ENCODE peak calls at places on chromosomes 13 and 19, in five cellular contexts. H is H9, F is neuronal stem cell, P is mesendoderm, Y is IMR-90. N is an unnamed sample.

GRCh38 chr13:75384881-75385707 is 96.9 kb downstream of the TBC1D4 start:
- DNase-seq in H (no peak), Y (no peak), P (no peak), F (no peak), N (no peak)

GRCh38 chr19:3094638-3095374 is 644 bp downstream of the GNA11 start:
- DNase-seq in F (no peak), P (no peak), H (no peak), Y (peak; percentile 17), N (peak; percentile 29)

GRCh38 chr13:47661076-47661475 is 340.0 kb downstream of the SUCLA2 start:
- DNase-seq in P (no peak), F (no peak), H (no peak), Y (peak; percentile 85), N (peak; percentile 69)

GRCh38 chr13:109840201-109840892 is 54.0 kb upstream of the IRS2 start:
- DNase-seq in Y (peak; percentile 56), H (no peak), F (peak; percentile 32), P (peak; percentile 40), N (peak; percentile 52)

GRCh38 chr13:29801737-29802305 is 48.6 kb downstream of the UBL3 start:
- DNase-seq in P (peak; percentile 64), H (no peak), Y (peak; percentile 20), F (no peak), N (no peak)

GRCh38 chr13:40666905-40667621 is 622 bp upstream of the FOXO1 start:
- DNase-seq in P (peak; percentile 78), F (peak; percentile 69), H (no peak), Y (no peak), N (peak; percentile 72)

GRCh38 chr13:109744512-109745051 is 41.8 kb downstream of the IRS2 start:
- DNase-seq in H (no peak), P (no peak), F (no peak), Y (peak; percentile 92), N (peak; percentile 96)

GRCh38 chr13:19158006-19158405 is 23.6 kb downstream of the TUBA3C start:
- DNase-seq in P (no peak), F (no peak), Y (no peak), H (no peak), N (no peak)

GRCh38 chr19:10408511-10409291 is 5.4 kb upstream of the CDC37 start:
- DNase-seq in Y (no peak), P (no peak), H (no peak), F (no peak), N (no peak)

GRCh38 chr13:35984776-35985453 is 146.3 kb downstream of the DCLK1 start:
- DNase-seq in Y (no peak), F (peak; percentile 15), P (peak; percentile 81), H (peak; percentile 64), N (no peak)

GRCh38 chr19:52987221-52987620 is 24.5 kb upstream of the ZNF816 start:
- DNase-seq in H (no peak), P (no peak), F (no peak), Y (no peak), N (no peak)

GRCh38 chr13:105796081-105796480 is 739.4 kb downstream of the EFNB2 start:
- DNase-seq in P (no peak), H (no peak), F (no peak), Y (no peak), N (no peak)

GRCh38 chr13:37652596-37652995 is 54.0 kb upstream of the POSTN start:
- DNase-seq in H (no peak), P (no peak), F (no peak), Y (peak; percentile 58), N (no peak)

GRCh38 chr13:109647046-109647445 is 139.3 kb downstream of the IRS2 start:
- DNase-seq in H (no peak), F (no peak), Y (no peak), P (no peak), N (peak; percentile 28)

GRCh38 chr19:40714519-40715299 is 2.0 kb downstream of the COQ8B start:
- DNase-seq in F (peak; percentile 91), P (peak; percentile 93), Y (peak; percentile 89), H (peak; percentile 96), N (peak; percentile 95)

GRCh38 chr19:7685546-7686445 is 5.2 kb downstream of the TRAPPC5 start:
- DNase-seq in Y (no peak), H (no peak), F (no peak), P (no peak), N (no peak)

GRCh38 chr19:58566989-58567388 is 6.1 kb downstream of the MZF1 start:
- DNase-seq in Y (no peak), F (no peak), P (no peak), H (no peak), N (no peak)

GRCh38 chr19:47143322-47144073 is 12.9 kb downstream of the SAE1 start:
- DNase-seq in H (no peak), Y (no peak), F (no peak), P (no peak), N (no peak)

GRCh38 chr13:35978607-35979316 is 152.4 kb downstream of the DCLK1 start:
- DNase-seq in H (no peak), F (peak; percentile 68), Y (peak; percentile 69), P (peak; percentile 67), N (peak; percentile 52)

GRCh38 chr19:12675940-12676339 is 5.7 kb downstream of the DHPS start:
- DNase-seq in Y (no peak), P (no peak), F (no peak), H (no peak), N (no peak)

GRCh38 chr13:95636853-95637252 is 7.7 kb downstream of the DZIP1 start:
- DNase-seq in H (no peak), F (no peak), P (no peak), Y (no peak), N (no peak)

GRCh38 chr19:38265213-38265861 is 964 bp downstream of the SPINT2 start:
- DNase-seq in F (no peak), P (peak; percentile 72), H (no peak), Y (no peak), N (no peak)

GRCh38 chr13:74290324-74290773 is 156.1 kb upstream of the KLF12 start:
- DNase-seq in H (peak; percentile 79), F (peak; percentile 54), Y (peak; percentile 79), P (peak; percentile 97), N (peak; percentile 61)

GRCh38 chr19:3520166-3521103 is 14.3 kb downstream of the FZR1 start:
- DNase-seq in P (peak; percentile 60), F (no peak), Y (no peak), H (peak; percentile 72), N (no peak)

GRCh38 chr19:18796239-18796638 is 5.1 kb upstream of the COMP start:
- DNase-seq in H (no peak), P (no peak), Y (no peak), F (no peak), N (no peak)

GRCh38 chr19:35483089-35483488 is 7.2 kb downstream of the KRTDAP start:
- DNase-seq in Y (no peak), F (no peak), H (no peak), P (no peak), N (no peak)

GRCh38 chr13:44425041-44425814 is 51.6 kb downstream of the SERP2 start:
- DNase-seq in H (no peak), Y (no peak), P (no peak), F (no peak), N (peak; percentile 63)

GRCh38 chr13:44423824-44424223 is 50.2 kb downstream of the SERP2 start:
- DNase-seq in Y (no peak), H (no peak), P (no peak), F (no peak), N (no peak)

GRCh38 chr13:44421853-44422525 is 48.4 kb downstream of the SERP2 start:
- DNase-seq in P (no peak), Y (no peak), H (no peak), F (no peak), N (no peak)

GRCh38 chr13:44420376-44421220 is 47.0 kb downstream of the SERP2 start:
- DNase-seq in P (peak; percentile 51), Y (no peak), F (no peak), H (no peak), N (no peak)

DNA sequence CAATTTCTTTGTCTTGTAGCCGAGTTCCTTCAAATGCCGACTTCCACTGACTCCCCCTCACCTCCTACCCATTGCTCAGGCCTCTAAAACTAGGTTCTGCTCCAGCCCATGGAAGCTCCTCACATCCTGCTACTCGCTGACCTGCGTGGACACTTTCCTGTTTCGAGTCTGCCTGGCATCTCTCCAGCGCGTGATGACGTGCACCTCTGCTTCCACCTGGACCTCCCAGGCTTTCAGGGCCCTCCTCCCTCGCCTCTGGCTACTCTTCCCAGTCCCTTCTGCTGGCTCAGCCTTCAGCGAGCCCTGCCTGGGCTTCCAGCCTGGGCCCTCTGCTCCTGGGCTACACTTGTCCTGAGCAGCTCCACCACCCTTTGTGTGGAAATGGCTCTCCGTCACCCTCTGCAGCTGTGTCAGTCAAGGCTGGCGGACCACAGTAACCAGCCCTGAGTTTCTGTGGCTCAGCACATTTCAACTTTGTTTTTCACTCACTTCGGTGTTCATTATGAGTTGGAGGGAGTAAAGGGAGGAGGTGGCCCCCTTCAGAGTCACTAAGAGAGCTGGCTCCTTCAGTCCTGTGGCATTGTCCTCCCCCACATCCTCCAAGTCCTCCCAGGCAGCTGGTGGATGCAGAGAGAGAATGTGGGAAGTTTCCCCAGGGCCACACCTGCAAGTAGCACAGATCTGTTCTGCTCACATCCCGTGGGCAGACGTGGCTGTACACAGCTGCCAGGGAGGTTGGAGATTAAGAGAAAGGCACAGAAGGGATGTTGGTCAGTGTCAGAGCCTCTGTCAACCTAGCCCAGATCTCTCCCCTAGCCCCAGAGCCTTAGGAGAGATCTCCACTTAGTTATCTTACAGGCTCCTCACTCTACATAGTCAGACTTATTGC is 49.4 kb downstream of the SERP2 start:
- DNase-seq in H (no peak), Y (no peak), P (no peak), F (no peak), N (no peak)
- H3K18ac ChIP-seq in H (no peak overlapping the region), Y (no peak overlapping the region), P (no peak overlapping the region), F (no peak overlapping the region), N (peak overlapping the region; percentile 35)

GRCh38 chr19:1847684-1848398 is 442 bp downstream of the REXO1 start:
- DNase-seq in P (peak; percentile 74), F (no peak), Y (peak; percentile 40), H (no peak), N (peak; percentile 88)
- H3K18ac ChIP-seq in P (peak overlapping the region; percentile 88), F (peak overlapping the region; percentile 90), Y (no peak overlapping the region), H (peak overlapping the region; percentile 28), N (peak overlapping the region; percentile 100)

GRCh38 chr19:14416743-14417214 is 2.4 kb downstream of the DDX39A start:
- DNase-seq in H (no peak), F (no peak), Y (no peak), P (no peak), N (no peak)

GRCh38 chr19:14419038-14419813 is at the start of gene DDX39A:
- DNase-seq in P (peak; percentile 100), F (peak; percentile 98), H (peak; percentile 99), Y (peak; percentile 99), N (peak; percentile 100)

GRCh38 chr19:14413765-14414171 is 5.4 kb downstream of the DDX39A start:
- DNase-seq in H (no peak), F (no peak), Y (peak; percentile 50), P (no peak), N (no peak)

GRCh38 chr19:14413355-14413754 is 5.8 kb downstream of the DDX39A start:
- DNase-seq in F (no peak), Y (no peak), H (no peak), P (no peak), N (no peak)

GRCh38 chr19:14418743-14419037 is 451 bp downstream of the DDX39A start:
- DNase-seq in F (no peak), H (no peak), Y (no peak), P (no peak), N (no peak)
- H3K18ac ChIP-seq in F (peak overlapping the region; percentile 99), H (no peak overlapping the region), Y (no peak overlapping the region), P (peak overlapping the region; percentile 92), N (peak overlapping the region; percentile 99)

DNA sequence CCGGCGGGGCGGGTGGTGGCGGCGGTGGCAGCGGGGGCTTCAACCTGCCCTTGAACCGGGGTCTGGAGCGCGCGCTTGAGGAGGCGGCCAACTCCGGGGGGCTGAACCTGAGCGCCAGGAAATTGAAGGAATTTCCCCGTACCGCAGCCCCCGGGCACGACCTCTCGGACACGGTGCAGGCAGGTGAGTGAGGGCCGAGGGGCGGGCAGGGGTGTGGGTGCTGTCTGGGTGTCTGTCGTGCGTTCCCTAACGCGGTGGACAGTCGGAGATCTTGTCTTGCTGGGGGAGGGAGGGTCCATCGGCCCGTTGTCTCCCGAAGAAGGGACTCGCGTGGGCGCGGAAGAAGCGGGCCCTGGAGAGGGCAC is 533 bp downstream of the LRCH1 start:
- DNase-seq in Y (no peak), P (peak; percentile 34), H (no peak), F (no peak), N (no peak)
- H3K18ac ChIP-seq in Y (peak overlapping the region; percentile 32), P (peak overlapping the region; percentile 91), H (peak overlapping the region; percentile 39), F (peak overlapping the region; percentile 99), N (peak overlapping the region; percentile 88)